ENCODE peak calls at places on chromosomes 5 and 9, in seven cellular contexts. F, E, L, B, U, D and I are unnamed samples.

GRCh38 chr9:2385746-2386145 is 235.8 kb upstream of the VLDLR start:
- DNase-seq in U (no peak), E (no peak), D (no peak), F (no peak), L (no peak), B (no peak), I (no peak)

GRCh38 chr9:79765466-79765865 is 193.7 kb downstream of the TLE4 start:
- DNase-seq in L (no peak), B (no peak), F (no peak), E (no peak), U (no peak), D (no peak), I (no peak)

GRCh38 chr9:129490583-129491485 is 130.1 kb downstream of the C9orf50 start:
- DNase-seq in B (no peak), D (no peak), L (no peak), U (no peak), E (no peak), F (no peak), I (no peak)

GRCh38 chr5:168647083-168647482 is 67.9 kb upstream of the PANK3 start:
- DNase-seq in F (no peak), B (no peak), U (no peak), E (no peak), D (no peak), L (peak; percentile 77), I (no peak)

GRCh38 chr5:181160144-181160754 is 12.9 kb downstream of the OR2V2 start:
- DNase-seq in D (peak; percentile 92), F (no peak), U (no peak), E (peak; percentile 63), B (peak; percentile 76), L (no peak), I (no peak)

GRCh38 chr5:128516978-128517377 is 21.1 kb downstream of the FBN2 start:
- DNase-seq in B (no peak), F (no peak), D (no peak), U (no peak), E (no peak), L (no peak), I (no peak)

GRCh38 chr5:116265506-116265905 is 180.7 kb downstream of the COMMD10 start:
- DNase-seq in U (no peak), E (no peak), L (peak; percentile 61), D (no peak), F (no peak), B (no peak), I (no peak)

GRCh38 chr5:138095100-138095907 is 11.5 kb downstream of the WNT8A start:
- DNase-seq in F (no peak), E (no peak), B (no peak), L (no peak), D (no peak), U (no peak), I (no peak)

GRCh38 chr5:33297760-33298216 is 143.0 kb upstream of the TARS1 start:
- DNase-seq in B (no peak), D (no peak), U (no peak), F (no peak), L (no peak), E (no peak), I (no peak)

GRCh38 chr9:83280259-83280658 is 217.3 kb upstream of the RASEF start:
- DNase-seq in B (no peak), L (no peak), D (no peak), F (no peak), U (no peak), E (no peak), I (no peak)

GRCh38 chr9:19120846-19121245 is 6.4 kb downstream of the PLIN2 start:
- DNase-seq in L (no peak), U (no peak), B (no peak), F (no peak), D (no peak), E (no peak), I (no peak)

GRCh38 chr5:78472469-78473106 is 112.2 kb downstream of the SCAMP1 start:
- DNase-seq in L (peak; percentile 46), U (no peak), D (no peak), E (no peak), F (no peak), B (no peak), I (no peak)

GRCh38 chr9:121566401-121567141 is 66.9 kb upstream of the GGTA1 start:
- DNase-seq in E (peak; percentile 34), D (no peak), B (no peak), L (peak; percentile 75), F (no peak), U (no peak), I (no peak)

GRCh38 chr5:179343021-179343781 is 2.1 kb downstream of the ADAMTS2 start:
- DNase-seq in D (no peak), U (no peak), E (no peak), F (no peak), B (no peak), L (no peak), I (no peak)

GRCh38 chr5:158139161-158139560 is 280.2 kb upstream of the CLINT1 start:
- DNase-seq in U (no peak), L (peak; percentile 36), D (no peak), F (no peak), E (no peak), B (no peak), I (no peak)

GRCh38 chr5:66230551-66230950 is 86.5 kb downstream of the SREK1 start:
- DNase-seq in U (no peak), F (no peak), L (no peak), E (no peak), D (no peak), B (no peak), I (no peak)

GRCh38 chr5:72412283-72413055 is 92.3 kb downstream of the PTCD2 start:
- DNase-seq in L (peak; percentile 78), B (no peak), D (no peak), E (no peak), F (no peak), U (no peak), I (no peak)

GRCh38 chr5:153784277-153784676 is 254.4 kb downstream of the FAM114A2 start:
- DNase-seq in D (no peak), B (no peak), L (peak; percentile 33), F (no peak), E (no peak), U (no peak), I (no peak)

GRCh38 chr9:136530472-136531089 is 15.3 kb downstream of the NOTCH1 start:
- DNase-seq in E (peak; percentile 10), F (no peak), B (no peak), U (no peak), D (no peak), L (no peak), I (no peak)

GRCh38 chr5:72621576-72621975 is 114.4 kb upstream of the ZNF366 start:
- DNase-seq in U (no peak), B (no peak), F (no peak), E (no peak), L (no peak), D (no peak), I (no peak)

GRCh38 chr5:165029471-165029870 is 1524.1 kb downstream of the MAT2B start:
- DNase-seq in B (no peak), E (no peak), L (peak; percentile 41), F (no peak), U (no peak), D (peak; percentile 5), I (no peak)

GRCh38 chr5:139692605-139693340 is 44.6 kb downstream of the CXXC5 start:
- DNase-seq in U (no peak), E (no peak), F (no peak), D (no peak), B (no peak), L (no peak), I (no peak)

GRCh38 chr5:147391781-147392180 is 118.1 kb downstream of the DPYSL3 start:
- DNase-seq in B (peak; percentile 61), D (no peak), U (no peak), L (peak; percentile 92), E (no peak), F (no peak), I (no peak)

GRCh38 chr5:138033275-138033808 is 463 bp upstream of the FAM13B start:
- DNase-seq in L (no peak), D (no peak), B (no peak), F (no peak), E (peak; percentile 51), U (no peak), I (no peak)

GRCh38 chr9:104879555-104880318 is 48.2 kb downstream of the ABCA1 start:
- DNase-seq in L (peak; percentile 41), U (no peak), F (no peak), E (no peak), B (no peak), D (no peak), I (no peak)

GRCh38 chr5:172048539-172049101 is 42.2 kb upstream of the FBXW11 start:
- DNase-seq in L (no peak), D (no peak), F (no peak), B (no peak), E (no peak), U (no peak), I (no peak)

GRCh38 chr9:38622083-38622674 is 1.8 kb upstream of the ANKRD18A start:
- DNase-seq in D (no peak), E (peak; percentile 52), L (no peak), F (no peak), B (no peak), U (no peak), I (no peak)

GRCh38 chr9:102354041-102354440 is 615.6 kb upstream of the GRIN3A start:
- DNase-seq in U (no peak), F (no peak), B (no peak), E (no peak), D (no peak), L (no peak), I (no peak)

GRCh38 chr5:142839711-142840441 is 69.7 kb downstream of the ARHGAP26 start:
- DNase-seq in E (no peak), F (no peak), L (peak; percentile 56), U (no peak), D (no peak), B (peak; percentile 73), I (no peak)

GRCh38 chr5:179120951-179121666 is 60.9 kb downstream of the ZNF354C start:
- DNase-seq in F (no peak), D (no peak), E (no peak), U (no peak), B (no peak), L (no peak), I (no peak)

GRCh38 chr5:83974151-83974822 is 253.6 kb upstream of the HAPLN1 start:
- DNase-seq in L (peak; percentile 21), B (no peak), U (no peak), F (no peak), E (no peak), D (no peak), I (no peak)